ENCODE peak calls at places on chromosomes 7 and 10, in four cellular contexts. U is HCT116, E is K562, Q is HepG2. Z is an unnamed sample.
A peak's percentile ranks its signal among the peaks of the same experiment; 100 is the strongest.

GRCh38 chr10:47160967-47161366 is 139.0 kb upstream of the GDF10 start:
- DNase-seq in U (no peak), Q (no peak), E (no peak), Z (no peak)

GRCh38 chr7:79221211-79221610 is 232.3 kb downstream of the MAGI2 start:
- DNase-seq in E (no peak), Q (no peak), U (no peak), Z (no peak)

GRCh38 chr10:95069286-95069685 is at the start of gene CYP2C8:
- DNase-seq in U (no peak), E (no peak), Q (no peak), Z (no peak)

GRCh38 chr7:31443457-31443856 is 70.4 kb upstream of the ITPRID1 start:
- DNase-seq in U (peak; percentile 32), Q (peak; percentile 26), E (peak; percentile 58), Z (peak; percentile 66)

GRCh38 chr10:128124813-128125403 is 1.3 kb downstream of the MKI67 start:
- DNase-seq in U (no peak), E (no peak), Q (no peak), Z (no peak)

GRCh38 chr7:28078036-28078901 is 102.3 kb downstream of the JAZF1 start:
- DNase-seq in U (peak; percentile 16), Q (peak; percentile 24), E (peak; percentile 39), Z (peak; percentile 70)

GRCh38 chr10:103507235-103508191 is 14.0 kb downstream of the NEURL1 start:
- DNase-seq in U (no peak), Q (no peak), E (no peak), Z (no peak)

GRCh38 chr7:123629281-123629680 is 26.4 kb upstream of the LMOD2 start:
- DNase-seq in U (no peak), Q (no peak), E (no peak), Z (no peak)

GRCh38 chr7:5824297-5824610 is 42.8 kb upstream of the RNF216 start:
- DNase-seq in E (peak; percentile 7), Q (no peak), U (no peak), Z (no peak)

DNA sequence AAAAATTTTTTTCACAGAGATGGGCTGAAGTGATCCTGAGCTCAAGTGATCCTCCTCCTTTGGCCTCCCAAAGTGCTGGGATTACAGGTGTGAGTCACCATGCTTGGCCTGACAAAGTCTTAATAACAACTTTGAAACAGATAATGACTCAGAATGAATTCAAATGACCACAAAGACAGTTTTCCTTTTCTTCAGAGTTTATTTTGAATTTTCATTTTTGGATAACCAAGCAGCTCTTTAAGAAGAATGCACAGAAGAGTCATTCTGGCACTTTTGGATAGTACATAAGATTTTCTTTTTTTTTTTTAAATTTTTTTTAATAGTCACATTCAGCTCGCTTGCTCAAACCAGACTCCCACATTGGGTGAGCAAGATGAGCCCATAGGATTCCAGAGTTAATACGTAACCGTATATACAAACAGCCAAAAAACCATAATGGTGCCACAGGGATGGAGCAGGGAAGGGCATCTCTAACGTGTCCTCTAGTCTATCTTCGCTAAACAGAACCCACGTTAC is 43.0 kb upstream of the NMT2 start:
- DNase-seq in Q (no peak), U (peak; percentile 60), E (no peak), Z (no peak)
- TF ChIP-seq JUND in Q (no peak), U (peak; percentile 77), E (no peak), Z (no peak)

DNA sequence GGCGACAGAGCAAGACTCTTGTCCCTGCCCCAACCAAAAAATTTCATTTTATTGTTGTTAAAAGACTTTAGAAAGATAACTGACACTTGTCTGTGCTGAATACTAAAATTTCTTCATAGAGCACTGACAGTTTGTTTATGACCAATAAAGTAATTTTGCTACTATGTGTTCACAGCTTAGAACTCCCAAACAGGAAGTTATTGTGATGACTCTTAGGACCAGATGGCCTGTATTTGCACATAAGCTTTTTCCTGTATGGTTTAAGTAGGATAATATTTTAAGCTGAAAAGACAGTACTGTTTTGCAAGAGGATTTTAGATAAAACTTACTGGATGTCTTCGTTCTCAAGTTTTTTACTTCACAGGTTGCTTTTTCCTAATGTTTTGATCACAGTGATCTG is 80.7 kb downstream of the MMRN2 start:
- DNase-seq in E (no peak), Q (no peak), U (no peak), Z (no peak)
- TF ChIP-seq JUND in E (no peak), Q (no peak), U (no peak), Z (no peak)

GRCh38 chr10:67115972-67116371 is 190.1 kb downstream of the LRRTM3 start:
- DNase-seq in U (peak; percentile 51), Q (no peak), E (no peak), Z (no peak)

GRCh38 chr10:67110286-67110685 is 184.4 kb downstream of the LRRTM3 start:
- DNase-seq in E (no peak), U (no peak), Q (no peak), Z (no peak)

GRCh38 chr10:67119648-67120047 is 193.8 kb downstream of the LRRTM3 start:
- DNase-seq in Q (no peak), E (no peak), U (no peak), Z (no peak)

GRCh38 chr10:67114945-67115344 is 189.1 kb downstream of the LRRTM3 start:
- DNase-seq in Q (peak; percentile 71), U (no peak), E (no peak), Z (peak; percentile 16)
- TF ChIP-seq JUND in Q (no peak), U (no peak), E (no peak), Z (peak; percentile 90)

DNA sequence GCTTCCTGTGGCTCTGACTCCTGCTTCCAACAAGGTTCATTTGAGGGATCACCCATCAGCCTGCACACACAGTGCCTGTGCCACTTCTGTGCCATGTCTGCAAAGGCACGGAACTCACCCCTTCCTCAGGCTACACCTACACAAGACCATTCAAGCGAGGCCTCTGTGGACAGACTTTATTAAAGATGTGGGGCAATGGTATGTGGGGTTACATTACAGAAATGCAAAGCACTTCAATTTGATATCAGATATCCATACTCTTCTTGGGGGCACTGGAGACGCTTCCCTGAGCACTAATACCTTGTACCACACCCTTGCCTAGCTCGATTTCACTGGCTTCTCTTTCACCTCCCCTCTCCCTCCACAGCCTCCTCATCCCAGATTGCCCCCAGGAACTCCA is 84.4 kb upstream of the FGL2 start:
- DNase-seq in Q (no peak), E (no peak), U (no peak), Z (no peak)
- TF ChIP-seq JUND in Q (no peak), E (no peak), U (no peak), Z (no peak)

DNA sequence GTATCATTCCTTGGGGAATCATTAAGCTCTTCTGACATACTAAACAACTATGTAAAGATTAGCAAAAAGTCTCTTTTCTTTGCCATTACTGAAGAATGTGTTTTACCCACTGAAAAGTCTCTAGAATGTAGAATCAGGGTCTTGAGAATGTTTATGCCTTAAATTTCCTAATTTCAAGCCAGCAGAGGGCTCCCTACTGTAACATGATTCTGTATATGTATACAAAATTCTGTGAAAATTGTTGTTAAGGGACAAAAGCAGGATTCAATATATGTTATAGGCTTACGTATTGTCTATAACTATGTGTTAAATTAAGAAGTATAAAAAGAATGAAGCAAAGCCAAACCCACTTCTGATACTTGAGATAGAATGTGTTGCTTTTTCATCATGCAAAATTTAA is 296.9 kb upstream of the DGKB start:
- DNase-seq in E (no peak), U (no peak), Q (no peak), Z (no peak)
- TF ChIP-seq JUND in E (no peak), U (no peak), Q (no peak), Z (no peak)